ENCODE peak calls at places on chromosome 7, in five cellular contexts. T is germinal center, R is NCI-H187, J is ureter, C is caudate nucleus. D is an unnamed sample.

GRCh38 chr7:2870471-2870941 is 26.4 kb upstream of the GNA12 start:
- DNase-seq in J (peak), C (no peak), R (no peak), T (peak), D (peak)

GRCh38 chr7:93092757-93093370 is 24.9 kb downstream of the SAMD9 start:
- DNase-seq in T (no peak), J (no peak), R (no peak), C (no peak), D (no peak)

GRCh38 chr7:155431231-155431630 is 26.7 kb upstream of the EN2 start:
- DNase-seq in T (no peak), J (no peak), C (no peak), R (no peak), D (no peak)

GRCh38 chr7:25710954-25711353 is 441.0 kb upstream of the NFE2L3 start:
- DNase-seq in J (no peak), T (no peak), C (no peak), R (no peak), D (no peak)

GRCh38 chr7:22672892-22673637 is 53.9 kb upstream of the IL6 start:
- DNase-seq in C (no peak), R (no peak), T (no peak), J (no peak), D (no peak)

GRCh38 chr7:137007001-137007725 is 138.7 kb downstream of the CHRM2 start:
- DNase-seq in C (no peak), R (no peak), T (no peak), J (no peak), D (no peak)

GRCh38 chr7:112462236-112462635 is 12.0 kb downstream of the IFRD1 start:
- DNase-seq in C (no peak), T (no peak), R (no peak), J (peak), D (peak)

GRCh38 chr7:43439631-43440401 is 143.1 kb upstream of the STK17A start:
- DNase-seq in R (peak), J (no peak), C (no peak), T (peak), D (no peak)

GRCh38 chr7:100472854-100473499 is 6.0 kb downstream of the TSC22D4 start:
- DNase-seq in R (no peak), C (no peak), J (no peak), T (no peak), D (peak)

GRCh38 chr7:133530682-133531081 is 277.8 kb downstream of the EXOC4 start:
- DNase-seq in T (no peak), R (no peak), C (no peak), J (no peak), D (no peak)

GRCh38 chr7:26321440-26321839 is 29.8 kb downstream of the SNX10 start:
- DNase-seq in J (no peak), T (no peak), C (no peak), R (no peak), D (no peak)

GRCh38 chr7:116159711-116160110 is 50.6 kb upstream of the TES start:
- DNase-seq in R (no peak), J (no peak), C (no peak), T (no peak), D (no peak)

GRCh38 chr7:154568346-154568745 is 434.6 kb downstream of the PAXIP1 start:
- DNase-seq in R (no peak), C (no peak), T (no peak), J (no peak), D (no peak)

GRCh38 chr7:82810558-82811259 is 352.0 kb downstream of the PCLO start:
- DNase-seq in T (no peak), J (no peak), C (no peak), R (no peak), D (no peak)

GRCh38 chr7:20330176-20330796 is 414 bp upstream of the ITGB8 start:
- DNase-seq in R (peak), J (peak), C (peak), T (peak), D (peak)

GRCh38 chr7:98281757-98282652 is 519 bp downstream of the BRI3 start:
- DNase-seq in J (peak), R (no peak), T (peak), C (peak), D (no peak)

GRCh38 chr7:149285581-149285975 is 23.6 kb downstream of the ZNF783 start:
- DNase-seq in J (no peak), R (no peak), C (no peak), T (no peak), D (no peak)

GRCh38 chr7:63925626-63926460 is 72.8 kb upstream of the ZNF722 start:
- DNase-seq in C (peak), T (peak), R (no peak), J (peak), D (peak)

GRCh38 chr7:77867208-77867915 is 68.8 kb downstream of the PHTF2 start:
- DNase-seq in T (no peak), J (no peak), R (no peak), C (no peak), D (no peak)

GRCh38 chr7:69399038-69399800 is 199.1 kb upstream of the AUTS2 start:
- DNase-seq in C (peak), J (no peak), T (no peak), R (no peak), D (no peak)

GRCh38 chr7:144830811-144831210 is 5.0 kb downstream of the TPK1 start:
- DNase-seq in C (no peak), R (no peak), J (no peak), T (no peak), D (no peak)

GRCh38 chr7:72101444-72101843 is 310.7 kb downstream of the CALN1 start:
- DNase-seq in J (no peak), R (no peak), C (no peak), T (no peak), D (no peak)

GRCh38 chr7:159008055-159008405 is 136.6 kb downstream of the VIPR2 start:
- DNase-seq in C (no peak), R (no peak), J (no peak), T (no peak), D (no peak)

GRCh38 chr7:143372070-143372469 is 9.1 kb upstream of the ZYX start:
- DNase-seq in J (no peak), C (peak), T (no peak), R (no peak), D (no peak)

GRCh38 chr7:94972296-94972695 is 64.9 kb downstream of the PPP1R9A start:
- DNase-seq in J (no peak), R (no peak), C (no peak), T (no peak), D (no peak)

GRCh38 chr7:127437772-127438330 is 45.3 kb upstream of the ZNF800 start:
- DNase-seq in C (no peak), T (no peak), J (no peak), R (no peak), D (no peak)

GRCh38 chr7:73700581-73701134 is 17.3 kb downstream of the BUD23 start:
- DNase-seq in C (no peak), R (no peak), J (no peak), T (no peak), D (no peak)

GRCh38 chr7:1889556-1890181 is 219.6 kb downstream of the ELFN1 start:
- DNase-seq in J (no peak), T (no peak), C (no peak), R (no peak), D (no peak)

GRCh38 chr7:99098824-99099498 is 44.9 kb downstream of the SMURF1 start:
- DNase-seq in J (no peak), C (no peak), R (no peak), T (no peak), D (no peak)

GRCh38 chr7:154178890-154179289 is 126.7 kb downstream of the DPP6 start:
- DNase-seq in T (no peak), J (no peak), C (no peak), R (no peak), D (no peak)

GRCh38 chr7:82527831-82528230 is 84.3 kb upstream of the CACNA2D1 start:
- DNase-seq in C (no peak), J (no peak), T (no peak), R (no peak), D (no peak)